ENCODE peak calls at places on chromosomes 13 and 19, in seven cellular contexts. X is mucosa of descending colon; Q is testis; V is stomach; E is cardiac muscle cell; K is CD8-positive, alpha-beta memory T cell; H is ascending aorta. O is an unnamed sample. For H3K36me3, the result is how much of the 10 kb centered on the place peaks cover.

GRCh38 chr13:24254151-24254810 is 55.1 kb upstream of the C1QTNF9 start:
- DNase-seq in X (no peak), Q (no peak), V (no peak), E (no peak), K (peak), H (peak), O (no peak)

GRCh38 chr13:39536906-39537305 is 66.1 kb downstream of the LHFPL6 start:
- DNase-seq in X (no peak), Q (no peak), V (no peak), E (no peak), K (no peak), H (no peak), O (no peak)

GRCh38 chr13:98869408-98870090 is 108.3 kb downstream of the DOCK9 start:
- DNase-seq in X (no peak), Q (peak), V (peak), E (no peak), K (no peak), H (no peak), O (peak)

GRCh38 chr19:17718988-17719711 is at the start of gene MAP1S:
- DNase-seq in X (peak), Q (peak), V (peak), E (peak), K (peak), H (no peak), O (peak)

GRCh38 chr19:22532388-22533310 is 101.5 kb upstream of the ZNF492 start:
- DNase-seq in X (peak), Q (peak), V (no peak), E (no peak), K (no peak), H (peak), O (peak)

GRCh38 chr19:8806661-8807060 is 25.4 kb downstream of the ZNF558 start:
- DNase-seq in X (no peak), Q (no peak), V (no peak), E (no peak), K (no peak), H (no peak), O (no peak)

GRCh38 chr13:97116754-97117153 is 105.4 kb upstream of the MBNL2 start:
- DNase-seq in X (no peak), Q (no peak), V (no peak), E (peak), K (no peak), H (no peak), O (peak)

GRCh38 chr13:20402881-20403280 is 122.8 kb downstream of the CRYL1 start:
- DNase-seq in X (no peak), Q (no peak), V (peak), E (no peak), K (no peak), H (no peak), O (no peak)

GRCh38 chr13:51761638-51762350 is 42.2 kb downstream of the DHRS12 start:
- DNase-seq in X (no peak), Q (no peak), V (no peak), E (peak), K (no peak), H (no peak), O (peak)

GRCh38 chr13:49821216-49821820 is 28.8 kb upstream of the KPNA3 start:
- DNase-seq in X (no peak), Q (no peak), V (no peak), E (no peak), K (no peak), H (no peak), O (no peak)

GRCh38 chr13:23629566-23630272 is 59.5 kb downstream of the TNFRSF19 start:
- DNase-seq in X (no peak), Q (no peak), V (no peak), E (no peak), K (no peak), H (no peak), O (no peak)

GRCh38 chr19:55391702-55392615 is 6.2 kb downstream of the RPL28 start:
- DNase-seq in X (no peak), Q (no peak), V (no peak), E (no peak), K (no peak), H (no peak), O (no peak)

GRCh38 chr19:56132316-56132822 is 8.7 kb upstream of the ZNF444 start:
- DNase-seq in X (no peak), Q (peak), V (no peak), E (peak), K (no peak), H (no peak), O (no peak)

GRCh38 chr13:31431722-31432137 is 232.0 kb downstream of the B3GLCT start:
- DNase-seq in X (peak), Q (peak), V (peak), E (peak), K (peak), H (no peak), O (peak)

GRCh38 chr13:72820156-72820897 is 38.4 kb downstream of the PIBF1 start:
- DNase-seq in X (no peak), Q (no peak), V (no peak), E (no peak), K (no peak), H (no peak), O (no peak)

GRCh38 chr19:12230751-12231733 is 63.6 kb downstream of the ZNF44 start:
- DNase-seq in X (no peak), Q (no peak), V (no peak), E (no peak), K (no peak), H (no peak), O (peak)

GRCh38 chr13:107239213-107239612 is 671.3 kb upstream of the ARGLU1 start:
- DNase-seq in X (no peak), Q (no peak), V (no peak), E (no peak), K (no peak), H (no peak), O (no peak)

GRCh38 chr13:44695520-44695919 is 119.4 kb upstream of the TSC22D1 start:
- DNase-seq in X (no peak), Q (no peak), V (no peak), E (no peak), K (no peak), H (no peak), O (no peak)

GRCh38 chr13:60226507-60226906 is 62.8 kb upstream of the DIAPH3 start:
- DNase-seq in X (peak), Q (peak), V (no peak), E (peak), K (no peak), H (no peak), O (no peak)

GRCh38 chr13:90968510-90968909 is 379.0 kb upstream of the MIR17HG start:
- DNase-seq in X (no peak), Q (peak), V (no peak), E (peak), K (no peak), H (no peak), O (no peak)

GRCh38 chr13:48156466-48156865 is 61.6 kb upstream of the MED4 start:
- DNase-seq in X (peak), Q (no peak), V (peak), E (no peak), K (peak), H (no peak), O (no peak)

GRCh38 chr19:44499559-44499958 is 763 bp downstream of the ZNF180 start:
- DNase-seq in X (no peak), Q (no peak), V (no peak), E (no peak), K (no peak), H (no peak), O (no peak)

GRCh38 chr19:34324320-34324719 is 40.7 kb upstream of the GPI start:
- DNase-seq in X (no peak), Q (no peak), V (no peak), E (no peak), K (no peak), H (no peak), O (no peak)
- H3K36me3 ChIP-seq in X (under half), Q (under half), V (half or more), E (under half), K (under half), H (half or more), O (half or more)

GRCh38 chr19:30175987-30176386 is 196.2 kb upstream of the ZNF536 start:
- DNase-seq in X (no peak), Q (no peak), V (no peak), E (no peak), K (no peak), H (no peak), O (no peak)
- H3K36me3 ChIP-seq in X (under half), Q (under half), V (under half), E (under half), K (under half), H (under half), O (under half)

GRCh38 chr19:19354007-19354406 is 33.4 kb downstream of the MAU2 start:
- DNase-seq in X (no peak), Q (no peak), V (no peak), E (no peak), K (no peak), H (no peak), O (no peak)
- H3K36me3 ChIP-seq in X (under half), Q (under half), V (half or more), E (under half), K (under half), H (half or more), O (half or more)

DNA sequence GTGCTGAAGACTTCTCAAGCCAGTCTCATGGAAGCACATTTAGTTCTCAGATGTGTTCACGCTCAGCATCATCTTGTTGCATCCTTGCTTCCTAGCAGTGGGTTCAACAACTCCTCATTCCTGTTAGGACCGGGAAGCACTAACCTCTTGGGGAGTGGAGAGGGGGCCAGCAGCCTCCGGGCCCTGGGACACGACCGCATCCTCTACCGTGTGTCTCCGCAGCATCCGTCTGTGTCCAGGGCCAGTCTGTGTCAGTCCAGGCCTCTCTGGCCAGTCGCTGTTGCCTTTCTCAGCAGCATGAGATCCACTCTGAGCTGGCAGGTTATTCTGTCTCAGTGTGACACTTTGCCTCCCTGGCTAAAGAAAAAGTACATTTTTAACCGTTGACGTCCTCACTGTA is 17.0 kb downstream of the PDCD5 start:
- DNase-seq in X (no peak), Q (no peak), V (no peak), E (no peak), K (no peak), H (no peak), O (no peak)
- H3K36me3 ChIP-seq in X (under half), Q (under half), V (half or more), E (under half), K (under half), H (half or more), O (half or more)

GRCh38 chr19:50381881-50382729 is 2.0 kb upstream of the POLD1 start:
- DNase-seq in X (no peak), Q (no peak), V (no peak), E (no peak), K (no peak), H (no peak), O (no peak)

GRCh38 chr19:50384685-50385535 is 763 bp downstream of the POLD1 start:
- DNase-seq in X (no peak), Q (peak), V (no peak), E (peak), K (no peak), H (no peak), O (no peak)

GRCh38 chr19:50387176-50387867 is 3.2 kb downstream of the POLD1 start:
- DNase-seq in X (no peak), Q (no peak), V (no peak), E (no peak), K (no peak), H (no peak), O (no peak)

GRCh38 chr19:50383307-50383851 is 768 bp upstream of the POLD1 start:
- DNase-seq in X (no peak), Q (no peak), V (no peak), E (no peak), K (no peak), H (no peak), O (no peak)

DNA sequence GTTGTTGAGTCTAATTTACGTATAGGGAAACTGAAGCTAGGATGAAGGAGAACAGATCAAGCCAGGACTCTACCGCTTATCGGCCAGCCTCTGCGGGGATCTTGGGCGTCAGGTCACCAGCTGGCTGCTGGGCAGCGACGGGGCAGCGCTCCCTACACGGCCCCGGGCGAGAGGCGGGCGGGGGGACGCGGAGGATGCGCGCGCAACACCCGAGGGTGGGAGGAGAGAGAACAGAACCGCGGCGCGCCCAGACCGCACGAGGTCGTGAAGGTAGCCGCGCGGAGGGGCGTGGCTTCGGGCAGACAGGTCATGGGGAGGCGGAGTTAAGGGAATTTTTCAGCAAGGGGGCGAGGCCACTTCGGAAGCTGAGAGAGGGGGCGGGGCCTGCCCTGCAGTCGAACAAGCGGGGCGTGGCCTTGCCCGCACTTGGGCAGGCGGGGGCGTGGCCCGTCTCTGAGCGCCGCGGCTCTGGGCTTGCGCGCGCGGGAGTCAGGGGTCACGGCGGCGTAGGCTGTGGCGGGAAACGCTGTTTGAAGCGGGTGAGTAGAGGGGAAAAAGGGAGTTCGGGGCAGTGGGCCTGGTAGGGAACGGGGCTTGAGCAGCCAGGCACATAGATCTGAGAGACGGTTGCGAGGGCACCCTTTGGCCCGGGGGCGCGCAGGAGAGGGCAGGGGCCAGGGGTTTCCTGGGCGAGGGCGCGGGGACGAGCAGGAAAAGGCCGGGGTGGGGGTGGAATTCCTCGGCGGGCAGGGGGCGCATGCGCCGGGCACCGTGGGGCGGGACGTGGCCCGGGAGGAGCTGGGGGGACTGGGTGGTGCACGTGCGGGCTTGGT is at the start of gene POLD1:
- DNase-seq in X (peak), Q (peak), V (peak), E (peak), K (peak), H (peak), O (peak)
- H3K36me3 ChIP-seq in X (under half), Q (under half), V (under half), E (under half), K (under half), H (under half), O (under half)

DNA sequence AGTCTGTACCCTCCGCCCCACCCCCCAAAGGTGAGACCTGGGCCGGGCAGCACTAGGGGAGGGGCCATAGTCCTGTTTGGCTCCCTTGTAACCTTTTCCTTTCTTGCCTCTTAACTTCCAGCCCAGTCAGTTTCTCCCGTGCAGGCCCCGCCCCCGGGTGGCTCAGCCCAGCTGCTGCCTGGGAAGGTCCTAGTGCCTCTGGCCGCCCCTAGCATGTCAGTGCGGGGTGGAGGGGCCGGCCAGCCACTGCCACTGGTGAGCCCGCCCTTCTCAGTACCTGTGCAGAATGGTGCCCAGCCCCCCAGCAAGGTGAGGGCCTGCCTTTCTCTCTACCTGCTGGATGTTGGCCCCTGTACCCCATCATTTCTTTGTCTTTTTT is 10.5 kb upstream of the PRR19 start:
- DNase-seq in X (peak), Q (no peak), V (peak), E (no peak), K (no peak), H (no peak), O (no peak)
- H3K36me3 ChIP-seq in X (under half), Q (under half), V (half or more), E (under half), K (under half), H (half or more), O (under half)

O was measured in heart right ventricle.